ENCODE peak calls at places on chromosomes 1 and 21, in eight cellular contexts. H is A549, Y is right atrium auricular region, Z is stomach, U is neural progenitor cell, G is right lobe of liver, C is pancreas, M is OCI-LY7. P is an unnamed sample.

GRCh38 chr1:68291763-68292384 is 59.6 kb upstream of the WLS start:
- DNase-seq in M (no peak), G (no peak), Y (no peak), Z (no peak), C (no peak), U (no peak), H (no peak), P (peak; percentile 40)

GRCh38 chr1:214551436-214552173 is at the start of gene PTPN14:
- DNase-seq in G (peak; percentile 84), U (peak; percentile 98), M (no peak), C (peak; percentile 90), Y (peak; percentile 89), Z (peak; percentile 90), H (peak; percentile 94), P (peak; percentile 96)

GRCh38 chr1:8211620-8212442 is 106.1 kb upstream of the SLC45A1 start:
- DNase-seq in M (no peak), G (peak; percentile 56), H (peak; percentile 95), U (no peak), Y (peak; percentile 76), Z (peak; percentile 37), C (no peak), P (peak; percentile 43)

GRCh38 chr1:240136402-240136801 is 44.7 kb downstream of the FMN2 start:
- DNase-seq in Z (no peak), G (no peak), C (no peak), M (no peak), Y (no peak), U (no peak), H (no peak), P (no peak)

GRCh38 chr1:231806623-231807470 is 180.3 kb downstream of the DISC1 start:
- DNase-seq in M (peak; percentile 37), C (peak; percentile 40), H (peak; percentile 55), Y (peak; percentile 74), G (peak; percentile 32), Z (peak; percentile 33), U (peak; percentile 81), P (peak; percentile 65)

GRCh38 chr1:9251501-9251900 is 16.9 kb downstream of the H6PD start:
- DNase-seq in H (no peak), C (no peak), U (no peak), Y (no peak), Z (no peak), G (peak; percentile 41), M (no peak), P (no peak)

GRCh38 chr1:5844442-5844841 is 147.8 kb downstream of the NPHP4 start:
- DNase-seq in G (no peak), Y (no peak), H (no peak), M (no peak), C (no peak), U (no peak), Z (no peak), P (no peak)

GRCh38 chr1:244150071-244150470 is 99.0 kb downstream of the ZBTB18 start:
- DNase-seq in C (no peak), G (no peak), U (no peak), Z (no peak), M (no peak), H (no peak), Y (no peak), P (no peak)

GRCh38 chr1:223667484-223668182 is 2.1 kb upstream of the CAPN8 start:
- DNase-seq in H (no peak), Z (no peak), M (no peak), Y (no peak), U (no peak), G (no peak), C (no peak), P (no peak)

GRCh38 chr1:46512135-46512791 is 22.6 kb downstream of the DMBX1 start:
- DNase-seq in Y (no peak), M (no peak), G (no peak), U (no peak), Z (no peak), C (no peak), H (no peak), P (no peak)

GRCh38 chr21:17050156-17050555 is 462.7 kb upstream of the CXADR start:
- DNase-seq in H (no peak), U (no peak), C (no peak), M (no peak), G (no peak), Y (no peak), Z (no peak), P (no peak)

GRCh38 chr1:88549536-88549935 is 134.5 kb upstream of the PKN2 start:
- DNase-seq in U (no peak), G (no peak), H (no peak), C (no peak), M (no peak), Y (no peak), Z (no peak), P (no peak)

GRCh38 chr1:10677508-10678364 is 118.7 kb downstream of the CASZ1 start:
- DNase-seq in Z (peak; percentile 90), Y (no peak), G (peak; percentile 79), H (no peak), M (no peak), U (peak; percentile 74), C (no peak), P (no peak)

GRCh38 chr1:172990598-172991215 is 60.0 kb downstream of the TNFSF18 start:
- DNase-seq in U (no peak), Z (no peak), C (no peak), G (no peak), M (no peak), H (no peak), Y (no peak), P (no peak)

GRCh38 chr1:8396912-8397406 is 79.0 kb downstream of the SLC45A1 start:
- DNase-seq in C (no peak), H (peak; percentile 67), Y (peak; percentile 83), Z (no peak), U (no peak), G (no peak), M (peak; percentile 42), P (no peak)

GRCh38 chr1:16186655-16187235 is 25.7 kb downstream of the ARHGEF19 start:
- DNase-seq in C (no peak), H (no peak), Z (no peak), U (no peak), M (no peak), G (no peak), Y (no peak), P (no peak)

GRCh38 chr21:17577701-17578100 is 35.0 kb downstream of the BTG3 start:
- DNase-seq in Y (no peak), G (no peak), M (no peak), Z (no peak), C (no peak), H (no peak), U (no peak), P (no peak)

GRCh38 chr21:32256873-32257620 is 21.8 kb downstream of the MIS18A start:
- DNase-seq in G (no peak), H (peak; percentile 27), Z (peak; percentile 61), M (no peak), C (peak; percentile 85), U (no peak), Y (peak; percentile 86), P (no peak)

GRCh38 chr21:34801519-34802132 is 132.8 kb downstream of the CLIC6 start:
- DNase-seq in U (no peak), M (peak; percentile 48), G (no peak), C (no peak), H (peak; percentile 46), Y (no peak), Z (no peak), P (no peak)
- TF ChIP-seq CTCF in U (peak; percentile 49), M (peak; percentile 76), G (no peak), C (no peak), H (peak; percentile 28), Y (no peak), Z (peak; percentile 27), P (peak; percentile 52)

GRCh38 chr1:159881930-159882839 is 17.8 kb downstream of the CFAP45 start:
- DNase-seq in Z (peak; percentile 89), H (peak; percentile 95), U (no peak), G (peak; percentile 78), M (no peak), C (peak; percentile 77), Y (peak; percentile 72), P (no peak)

GRCh38 chr1:159879977-159880376 is 17.5 kb upstream of the VSIG8 start:
- DNase-seq in H (peak; percentile 52), U (no peak), G (no peak), Z (no peak), M (no peak), C (no peak), Y (no peak), P (no peak)

GRCh38 chr1:159877695-159878444 is 15.4 kb upstream of the VSIG8 start:
- DNase-seq in Z (peak; percentile 58), U (no peak), Y (no peak), H (no peak), C (no peak), G (no peak), M (no peak), P (no peak)

GRCh38 chr1:159879136-159879535 is 16.7 kb upstream of the VSIG8 start:
- DNase-seq in M (no peak), G (no peak), Y (no peak), U (no peak), H (no peak), C (no peak), Z (no peak), P (no peak)

DNA sequence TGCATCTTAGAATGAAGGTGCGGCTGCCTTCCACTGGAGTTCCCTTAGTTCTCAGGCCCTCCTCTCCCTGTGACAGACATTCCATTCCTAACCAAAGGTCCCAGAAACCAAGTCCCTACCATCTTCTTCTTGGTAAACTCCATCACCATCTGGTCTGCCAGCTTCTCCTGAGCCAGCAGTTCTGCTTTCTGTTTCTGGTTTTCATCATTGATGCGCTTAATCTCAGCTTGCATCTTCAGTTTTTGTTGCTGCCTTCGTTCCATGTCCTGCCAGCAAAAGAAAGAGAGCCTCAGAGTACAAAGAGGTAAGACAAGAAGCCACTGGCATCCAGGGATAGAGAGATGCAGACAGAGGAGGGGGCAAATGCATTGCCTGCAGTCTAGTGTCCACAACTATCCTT is 18.0 kb upstream of the VSIG8 start:
- DNase-seq in C (no peak), H (no peak), U (no peak), Y (no peak), M (no peak), G (no peak), Z (no peak), P (no peak)
- H3K4me1 ChIP-seq in C (no peaks in the 10 kb centered on the region), H (peaks cover 39% of the 10 kb centered on the region), U (no peaks in the 10 kb centered on the region), Y (peaks cover 7% of the 10 kb centered on the region), M (no peaks in the 10 kb centered on the region), G (no peaks in the 10 kb centered on the region), Z (peaks cover 5% of the 10 kb centered on the region), P (no peaks in the 10 kb centered on the region)

DNA sequence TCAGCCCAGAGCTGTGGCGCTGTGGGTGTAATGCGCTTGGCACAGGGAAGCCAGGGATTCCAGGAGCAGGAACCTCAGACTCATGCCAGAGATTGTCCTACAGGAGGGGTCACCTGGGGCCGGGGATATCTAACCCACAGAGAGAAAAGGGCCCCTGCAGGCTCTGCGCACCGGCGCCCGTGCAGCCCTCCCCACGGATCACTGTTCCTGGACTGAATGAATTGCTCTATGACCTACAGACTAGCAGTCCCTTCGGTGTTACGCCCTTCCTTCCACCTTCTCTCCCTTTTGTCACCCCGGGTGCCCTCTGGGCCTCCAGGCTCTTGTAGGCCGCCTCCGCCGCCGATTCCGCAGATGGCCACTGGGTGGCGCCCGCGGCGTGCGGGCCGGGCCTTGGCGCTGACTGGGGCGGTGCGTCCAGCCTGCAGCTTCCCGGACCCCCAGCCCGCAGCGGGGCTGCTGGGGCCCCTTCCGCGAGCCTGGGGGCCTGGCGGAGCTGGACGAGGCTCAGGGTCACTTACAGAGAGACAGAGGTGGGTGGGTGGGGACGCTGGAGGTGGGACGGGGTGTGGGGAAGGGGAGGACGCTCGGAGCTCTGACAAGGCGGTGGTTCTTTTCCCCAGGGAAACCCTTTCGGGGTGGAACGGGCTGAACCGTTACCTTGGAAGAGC is 101.3 kb downstream of the IER5 start:
- DNase-seq in Y (no peak), C (peak; percentile 72), H (peak; percentile 63), M (peak; percentile 41), U (peak; percentile 84), Z (peak; percentile 82), G (peak; percentile 58), P (peak; percentile 62)
- H3K4me3 ChIP-seq in Y (peak overlapping the region; percentile 42), C (no peak overlapping the region), H (peak overlapping the region; percentile 33), M (no peak overlapping the region), U (peak overlapping the region; percentile 53), Z (peak overlapping the region; percentile 19), G (peak overlapping the region; percentile 17), P (peak overlapping the region; percentile 23)

GRCh38 chr1:160167580-160167979 is 16.2 kb downstream of the ATP1A4 start:
- DNase-seq in Y (no peak), C (no peak), M (no peak), G (no peak), U (no peak), H (no peak), Z (no peak), P (no peak)
- TF ChIP-seq CTCF in Y (no peak), C (no peak), M (peak; percentile 46), G (no peak), U (no peak), H (no peak), Z (no peak), P (no peak)

P was measured in Caco-2.